ENCODE peak calls at places on chromosomes 1 and 21, in ten cellular contexts. T is K562; N is pancreas; F is esophagus squamous epithelium; M is heart left ventricle; A is CD4-positive, CD25-positive, alpha-beta regulatory T cell; J is aorta; U is BE2C; C is cardiac muscle cell; D is adipocyte. G is an unnamed sample. For H3K36me3 and H3K9me3, the result is how much of the 10 kb centered on the place peaks cover.

GRCh38 chr1:170623171-170623570 is 40.8 kb upstream of the PRRX1 start:
- DNase-seq in T (no peak), N (no peak), F (no peak), M (no peak), A (no peak), J (no peak), U (no peak), C (peak), D (peak), G (peak)

GRCh38 chr21:42594616-42595280 is 58.7 kb upstream of the PDE9A start:
- DNase-seq in T (no peak), N (no peak), F (no peak), M (no peak), A (no peak), J (no peak), U (no peak), C (no peak), D (no peak), G (no peak)

GRCh38 chr1:101797722-101798121 is 199.0 kb downstream of the OLFM3 start:
- DNase-seq in T (no peak), N (no peak), F (no peak), M (no peak), A (no peak), J (no peak), U (no peak), C (no peak), D (no peak), G (no peak)

GRCh38 chr1:153572569-153573015 is 6.9 kb upstream of the S100A2 start:
- DNase-seq in T (peak), N (peak), F (no peak), M (peak), A (peak), J (peak), U (peak), C (peak), D (peak), G (peak)

GRCh38 chr1:79819140-79819539 is 812.6 kb upstream of the ADGRL4 start:
- DNase-seq in T (no peak), N (no peak), F (no peak), M (no peak), A (no peak), J (no peak), U (no peak), C (no peak), D (no peak), G (no peak)

GRCh38 chr1:114956570-114956969 is 73.1 kb upstream of the TSHB start:
- DNase-seq in T (peak), N (no peak), F (no peak), M (no peak), A (no peak), J (no peak), U (no peak), C (peak), D (peak), G (no peak)

GRCh38 chr1:200670215-200671118 is 760 bp upstream of the DDX59 start:
- DNase-seq in T (peak), N (no peak), F (no peak), M (peak), A (peak), J (no peak), U (peak), C (peak), D (peak), G (no peak)

GRCh38 chr21:15775981-15776380 is 46.2 kb downstream of the USP25 start:
- DNase-seq in T (no peak), N (no peak), F (no peak), M (no peak), A (no peak), J (no peak), U (no peak), C (peak), D (peak), G (peak)

GRCh38 chr1:180893614-180894013 is 19.1 kb upstream of the KIAA1614 start:
- DNase-seq in T (no peak), N (no peak), F (no peak), M (no peak), A (no peak), J (no peak), U (no peak), C (peak), D (no peak), G (no peak)

GRCh38 chr1:248804771-248805681 is 20.7 kb downstream of the SH3BP5L start:
- DNase-seq in T (no peak), N (no peak), F (no peak), M (no peak), A (no peak), J (no peak), U (no peak), C (no peak), D (no peak), G (no peak)

GRCh38 chr1:59258412-59259032 is 38.4 kb upstream of the FGGY start:
- DNase-seq in T (no peak), N (no peak), F (no peak), M (no peak), A (no peak), J (no peak), U (no peak), C (no peak), D (no peak), G (no peak)

GRCh38 chr1:96634863-96635262 is 86.7 kb upstream of the PTBP2 start:
- DNase-seq in T (no peak), N (no peak), F (no peak), M (no peak), A (no peak), J (no peak), U (no peak), C (no peak), D (no peak), G (no peak)

GRCh38 chr1:107976431-107977215 is 11.6 kb upstream of the VAV3 start:
- DNase-seq in T (no peak), N (no peak), F (no peak), M (no peak), A (no peak), J (no peak), U (no peak), C (no peak), D (peak), G (peak)

GRCh38 chr1:67685558-67686271 is 714 bp downstream of the GADD45A start:
- DNase-seq in T (peak), N (peak), F (peak), M (peak), A (peak), J (peak), U (peak), C (peak), D (peak), G (peak)

GRCh38 chr1:221687731-221688487 is 54.0 kb downstream of the DUSP10 start:
- DNase-seq in T (no peak), N (no peak), F (no peak), M (no peak), A (no peak), J (no peak), U (no peak), C (no peak), D (no peak), G (no peak)

GRCh38 chr1:226702318-226702956 is 36.6 kb downstream of the ITPKB start:
- DNase-seq in T (no peak), N (no peak), F (no peak), M (peak), A (no peak), J (no peak), U (no peak), C (peak), D (peak), G (peak)

GRCh38 chr1:66752000-66752592 is at the start of gene DYNLT5:
- DNase-seq in T (no peak), N (peak), F (no peak), M (peak), A (no peak), J (peak), U (peak), C (peak), D (peak), G (peak)

GRCh38 chr1:206469933-206470691 is at the start of gene IKBKE:
- DNase-seq in T (peak), N (no peak), F (no peak), M (no peak), A (peak), J (peak), U (no peak), C (peak), D (peak), G (peak)

GRCh38 chr1:206468571-206468970 is 1.7 kb upstream of the IKBKE start:
- DNase-seq in T (no peak), N (no peak), F (no peak), M (no peak), A (no peak), J (no peak), U (no peak), C (no peak), D (no peak), G (no peak)

GRCh38 chr1:206470692-206471414 is 577 bp downstream of the IKBKE start:
- DNase-seq in T (peak), N (no peak), F (no peak), M (no peak), A (peak), J (peak), U (no peak), C (peak), D (peak), G (peak)

GRCh38 chr1:206467915-206468314 is 2.4 kb upstream of the IKBKE start:
- DNase-seq in T (no peak), N (no peak), F (no peak), M (peak), A (no peak), J (peak), U (no peak), C (peak), D (no peak), G (no peak)

GRCh38 chr1:206469411-206469932 is 804 bp upstream of the IKBKE start:
- DNase-seq in T (no peak), N (no peak), F (no peak), M (no peak), A (no peak), J (no peak), U (no peak), C (no peak), D (no peak), G (no peak)
- H3K4me3 ChIP-seq in T (no peak), N (no peak), F (peak), M (peak), A (peak), J (no peak), U (no peak), C (no peak), D (peak), G (peak)

DNA sequence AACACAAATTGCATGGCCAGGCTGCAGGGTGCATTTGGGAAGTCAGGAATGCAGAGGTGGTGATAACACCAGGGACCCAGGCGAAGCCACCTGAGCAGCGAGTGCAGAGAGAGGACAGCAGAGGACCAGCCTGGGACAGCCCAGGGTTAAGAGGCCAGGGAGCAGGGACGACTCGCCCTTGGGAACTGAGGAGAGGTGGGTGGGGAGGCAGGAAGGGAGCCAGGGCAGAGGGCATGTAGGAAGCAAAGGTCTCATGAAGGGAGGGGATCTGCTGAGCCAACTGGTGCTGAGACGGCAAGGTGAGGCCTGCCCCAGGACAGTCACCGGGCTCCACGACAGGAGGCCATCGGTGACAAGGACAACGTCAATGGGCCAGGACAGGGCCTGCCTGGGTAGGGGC is 16.4 kb downstream of the KIF17 start:
- DNase-seq in T (no peak), N (no peak), F (no peak), M (no peak), A (no peak), J (no peak), U (no peak), C (no peak), D (no peak), G (no peak)
- H3K36me3 ChIP-seq in T (under half), N (under half), F (under half), M (under half), A (under half), J (under half), U (under half), C (under half), D (under half), G (under half)

GRCh38 chr21:7952648-7953047 is 2568.7 kb upstream of the TPTE start:
- DNase-seq in T (no peak), N (no peak), F (no peak), M (no peak), A (no peak), J (no peak), U (no peak), C (no peak), D (no peak), G (no peak)
- H3K9me3 ChIP-seq in T (under half), N (under half), F (under half), M (half or more), A (half or more), J (under half), U (under half), C (half or more), D (half or more), G (half or more)

DNA sequence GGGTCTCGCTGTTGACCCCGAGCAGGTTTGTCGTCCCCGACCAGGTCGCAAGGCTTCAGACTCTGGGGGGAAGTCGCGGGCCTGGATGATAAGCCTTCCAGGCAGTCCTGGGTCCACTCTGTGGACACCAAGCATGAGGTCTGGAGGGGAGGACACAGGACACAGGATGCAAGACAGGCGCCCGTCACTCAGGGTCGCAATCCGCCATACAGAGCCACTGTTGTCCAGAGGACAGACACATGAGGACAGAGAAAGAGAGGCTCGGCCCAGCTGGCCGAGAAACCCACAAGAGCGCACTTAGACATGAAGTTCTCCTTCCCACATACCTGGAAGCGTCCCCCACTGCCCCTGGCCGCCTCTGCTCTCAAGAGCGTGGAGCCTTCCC is 4.8 kb upstream of the FOXD2 start:
- DNase-seq in T (no peak), N (no peak), F (no peak), M (no peak), A (no peak), J (no peak), U (no peak), C (no peak), D (no peak), G (no peak)
- H3K4me3 ChIP-seq in T (no peak), N (no peak), F (no peak), M (peak), A (peak), J (no peak), U (no peak), C (no peak), D (no peak), G (no peak)

GRCh38 chr21:46349134-46349760 is 25.3 kb downstream of the PCNT start:
- DNase-seq in T (no peak), N (no peak), F (no peak), M (no peak), A (no peak), J (peak), U (no peak), C (no peak), D (no peak), G (no peak)

GRCh38 chr21:46352156-46352499 is 28.2 kb downstream of the PCNT start:
- DNase-seq in T (no peak), N (no peak), F (no peak), M (no peak), A (no peak), J (no peak), U (no peak), C (no peak), D (no peak), G (no peak)

GRCh38 chr21:46351476-46352155 is 27.7 kb downstream of the PCNT start:
- DNase-seq in T (no peak), N (no peak), F (no peak), M (no peak), A (no peak), J (no peak), U (no peak), C (no peak), D (no peak), G (no peak)

GRCh38 chr21:46350981-46351380 is 27.0 kb downstream of the PCNT start:
- DNase-seq in T (no peak), N (no peak), F (no peak), M (no peak), A (no peak), J (no peak), U (no peak), C (no peak), D (no peak), G (no peak)

DNA sequence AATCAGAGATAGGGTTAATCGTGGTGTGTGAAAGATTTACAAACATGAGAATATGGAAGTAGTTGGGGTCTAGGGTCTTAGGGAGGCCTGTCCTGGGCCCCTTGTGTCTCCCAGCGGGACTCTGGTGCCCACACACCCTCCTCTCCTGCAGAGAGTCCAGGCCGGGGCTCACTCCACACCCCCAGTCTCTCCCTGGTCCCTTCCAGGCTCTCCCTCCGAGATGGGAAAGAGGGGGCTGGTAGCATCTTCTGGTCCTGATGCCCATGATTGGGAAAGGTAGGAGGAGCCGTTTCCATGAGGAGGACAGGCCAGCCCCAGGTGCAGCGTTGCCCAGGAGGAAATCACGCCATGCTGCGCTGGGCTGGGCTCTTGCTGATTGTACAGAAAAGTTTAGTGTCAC is 26.6 kb downstream of the PCNT start:
- DNase-seq in T (no peak), N (no peak), F (no peak), M (no peak), A (no peak), J (no peak), U (no peak), C (no peak), D (no peak), G (no peak)
- H3K36me3 ChIP-seq in T (half or more), N (under half), F (half or more), M (half or more), A (half or more), J (under half), U (half or more), C (under half), D (half or more), G (half or more)

GRCh38 chr1:82582347-82582746 is 781.6 kb downstream of the ADGRL2 start:
- DNase-seq in T (no peak), N (no peak), F (no peak), M (no peak), A (no peak), J (no peak), U (no peak), C (no peak), D (no peak), G (no peak)

GRCh38 chr1:82578086-82578726 is 777.5 kb downstream of the ADGRL2 start:
- DNase-seq in T (no peak), N (no peak), F (no peak), M (no peak), A (no peak), J (no peak), U (no peak), C (no peak), D (no peak), G (no peak)
- H3K9me3 ChIP-seq in T (under half), N (under half), F (under half), M (under half), A (under half), J (under half), U (under half), C (under half), D (under half), G (under half)

G was measured in MG63.